ENCODE peak calls at places on chromosomes 16 and 17, in seven cellular contexts. One of them, this sample, is unnamed.

GRCh38 chr17:37301288-37301687 is 74.5 kb upstream of the C17orf78 start:
- DNase-seq in GM23338: no peak
- DNase-seq in MM.1S: no peak
- DNase-seq in HCT116: no peak
- DNase-seq in neural progenitor cell: peak
- DNase-seq in GM23248: peak
- DNase-seq in PC-3: no peak
- DNase-seq in this sample: no peak

GRCh38 chr16:85010446-85010930 is 847 bp downstream of the ZDHHC7 start:
- DNase-seq in GM23338: no peak
- DNase-seq in MM.1S: no peak
- DNase-seq in HCT116: no peak
- DNase-seq in neural progenitor cell: no peak
- DNase-seq in GM23248: peak
- DNase-seq in PC-3: no peak
- DNase-seq in this sample: no peak

GRCh38 chr16:47664653-47665325 is 203.7 kb downstream of the PHKB start:
- DNase-seq in GM23338: no peak
- DNase-seq in MM.1S: no peak
- DNase-seq in HCT116: no peak
- DNase-seq in neural progenitor cell: no peak
- DNase-seq in GM23248: no peak
- DNase-seq in PC-3: peak
- DNase-seq in this sample: peak

GRCh38 chr17:72121164-72122001 is 563 bp downstream of the SOX9 start:
- DNase-seq in GM23338: peak
- DNase-seq in MM.1S: no peak
- DNase-seq in HCT116: no peak
- DNase-seq in neural progenitor cell: peak
- DNase-seq in GM23248: peak
- DNase-seq in PC-3: peak
- DNase-seq in this sample: peak

GRCh38 chr17:44308320-44308818 is at the start of gene RUNDC3A:
- DNase-seq in GM23338: peak
- DNase-seq in MM.1S: peak
- DNase-seq in HCT116: peak
- DNase-seq in neural progenitor cell: peak
- DNase-seq in GM23248: peak
- DNase-seq in PC-3: peak
- DNase-seq in this sample: peak

GRCh38 chr17:48037036-48037881 is at the start of gene COPZ2:
- DNase-seq in GM23338: peak
- DNase-seq in MM.1S: peak
- DNase-seq in HCT116: no peak
- DNase-seq in neural progenitor cell: peak
- DNase-seq in GM23248: peak
- DNase-seq in PC-3: no peak
- DNase-seq in this sample: peak

GRCh38 chr16:30660424-30661251 is 2.4 kb downstream of the FBRS start:
- DNase-seq in GM23338: no peak
- DNase-seq in MM.1S: peak
- DNase-seq in HCT116: no peak
- DNase-seq in neural progenitor cell: no peak
- DNase-seq in GM23248: peak
- DNase-seq in PC-3: no peak
- DNase-seq in this sample: peak

GRCh38 chr17:10614536-10615155 is 42.5 kb downstream of the MYH3 start:
- DNase-seq in GM23338: peak
- DNase-seq in MM.1S: peak
- DNase-seq in HCT116: peak
- DNase-seq in neural progenitor cell: peak
- DNase-seq in GM23248: peak
- DNase-seq in PC-3: peak
- DNase-seq in this sample: peak

GRCh38 chr16:56279132-56279531 is 87.8 kb downstream of the GNAO1 start:
- DNase-seq in GM23338: no peak
- DNase-seq in MM.1S: no peak
- DNase-seq in HCT116: no peak
- DNase-seq in neural progenitor cell: no peak
- DNase-seq in GM23248: no peak
- DNase-seq in PC-3: peak
- DNase-seq in this sample: peak

GRCh38 chr16:24001706-24002105 is 165.9 kb downstream of the PRKCB start:
- DNase-seq in GM23338: no peak
- DNase-seq in MM.1S: no peak
- DNase-seq in HCT116: no peak
- DNase-seq in neural progenitor cell: no peak
- DNase-seq in GM23248: no peak
- DNase-seq in PC-3: no peak
- DNase-seq in this sample: no peak

GRCh38 chr16:23424292-23424958 is 28.6 kb downstream of the COG7 start:
- DNase-seq in GM23338: no peak
- DNase-seq in MM.1S: no peak
- DNase-seq in HCT116: no peak
- DNase-seq in neural progenitor cell: no peak
- DNase-seq in GM23248: no peak
- DNase-seq in PC-3: peak
- DNase-seq in this sample: no peak

GRCh38 chr17:78366109-78366848 is 6.4 kb upstream of the SOCS3 start:
- DNase-seq in GM23338: peak
- DNase-seq in MM.1S: no peak
- DNase-seq in HCT116: no peak
- DNase-seq in neural progenitor cell: no peak
- DNase-seq in GM23248: no peak
- DNase-seq in PC-3: no peak
- DNase-seq in this sample: no peak

GRCh38 chr17:80146121-80147034 is 550 bp downstream of the EIF4A3 start:
- DNase-seq in GM23338: peak
- DNase-seq in MM.1S: peak
- DNase-seq in HCT116: no peak
- DNase-seq in neural progenitor cell: peak
- DNase-seq in GM23248: peak
- DNase-seq in PC-3: peak
- DNase-seq in this sample: no peak

GRCh38 chr17:12952012-12952411 is 65.8 kb downstream of the ELAC2 start:
- DNase-seq in GM23338: no peak
- DNase-seq in MM.1S: no peak
- DNase-seq in HCT116: no peak
- DNase-seq in neural progenitor cell: no peak
- DNase-seq in GM23248: no peak
- DNase-seq in PC-3: no peak
- DNase-seq in this sample: no peak

GRCh38 chr17:47733047-47733413 is at the start of gene TBX21:
- DNase-seq in GM23338: peak
- DNase-seq in MM.1S: peak
- DNase-seq in HCT116: peak
- DNase-seq in neural progenitor cell: peak
- DNase-seq in GM23248: peak
- DNase-seq in PC-3: no peak
- DNase-seq in this sample: peak

GRCh38 chr17:7438656-7439460 is 454 bp upstream of the FGF11 start:
- DNase-seq in GM23338: no peak
- DNase-seq in MM.1S: no peak
- DNase-seq in HCT116: no peak
- DNase-seq in neural progenitor cell: no peak
- DNase-seq in GM23248: no peak
- DNase-seq in PC-3: no peak
- DNase-seq in this sample: no peak

DNA sequence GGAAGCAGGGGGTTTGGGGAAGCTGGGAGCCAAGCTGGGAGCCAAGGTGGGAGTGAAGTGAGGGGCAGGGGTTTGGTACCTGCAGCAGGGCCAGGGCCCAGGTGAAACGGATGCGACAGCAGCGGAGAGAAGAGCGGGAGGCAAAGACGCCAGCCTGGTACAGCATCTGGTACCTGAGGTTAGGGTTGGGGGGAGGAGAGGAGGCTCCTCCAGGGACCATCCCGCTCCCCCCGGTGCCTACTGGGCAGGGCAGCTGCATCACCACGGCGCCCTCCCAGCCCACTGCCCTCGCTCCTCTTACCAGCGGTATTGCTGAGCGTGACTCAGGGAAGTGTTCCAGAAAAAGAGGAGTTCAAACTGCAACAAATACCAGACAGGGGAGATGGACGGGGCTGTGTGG is 9.8 kb downstream of the CLN3 start:
- DNase-seq in GM23338: no peak
- DNase-seq in MM.1S: no peak
- DNase-seq in HCT116: no peak
- DNase-seq in neural progenitor cell: no peak
- DNase-seq in GM23248: no peak
- DNase-seq in PC-3: no peak
- DNase-seq in this sample: no peak
- TF ChIP-seq EZH2phosphoT487 in GM23338: no peak
- TF ChIP-seq EZH2phosphoT487 in MM.1S: no peak
- TF ChIP-seq EZH2phosphoT487 in HCT116: no peak
- TF ChIP-seq EZH2phosphoT487 in neural progenitor cell: no peak
- TF ChIP-seq EZH2phosphoT487 in GM23248: no peak
- TF ChIP-seq EZH2phosphoT487 in PC-3: no peak
- TF ChIP-seq EZH2phosphoT487 in this sample: no peak

DNA sequence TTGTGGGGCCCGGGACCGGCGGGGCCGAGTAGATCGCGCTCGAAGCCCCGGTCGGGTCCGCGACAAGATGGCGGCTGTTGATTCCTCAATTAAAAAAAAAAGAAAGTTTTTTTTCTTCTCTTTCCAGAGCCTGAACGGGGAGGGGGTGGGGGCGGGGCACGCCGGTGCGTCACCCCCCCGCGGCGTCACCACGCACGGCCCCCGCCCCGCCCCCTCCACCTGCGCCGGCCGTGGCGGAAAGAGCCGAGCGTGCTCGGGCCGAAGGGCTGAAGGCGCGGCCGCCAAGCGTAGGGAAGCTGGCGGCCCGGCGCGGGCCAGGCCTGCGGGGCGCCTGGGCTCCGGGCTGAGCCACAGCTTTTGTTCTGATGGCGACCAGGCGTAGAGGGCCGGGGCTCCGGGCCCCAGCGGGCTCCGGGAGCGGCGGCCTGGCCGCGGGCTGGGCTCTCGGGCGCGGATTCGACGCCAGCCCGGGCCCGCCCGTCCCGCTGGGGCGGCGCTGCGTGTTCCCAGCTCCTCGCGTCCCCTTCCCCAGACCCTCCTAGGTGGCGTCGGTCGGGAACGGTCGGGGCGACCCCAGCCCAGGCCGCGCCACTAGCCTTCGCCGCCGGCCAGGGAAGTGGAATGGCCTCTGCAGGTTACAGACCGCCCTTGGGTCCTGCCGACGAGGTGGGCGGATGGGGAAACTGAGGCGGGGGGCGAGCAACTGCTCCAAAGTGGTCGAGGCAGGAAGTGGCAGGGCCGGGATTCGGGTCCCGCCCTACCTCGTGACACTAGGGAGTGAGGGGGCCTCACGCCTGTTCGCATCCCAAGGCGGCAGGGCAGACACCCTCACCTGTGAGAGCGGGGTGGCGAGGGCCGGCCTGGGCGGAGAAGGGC is at the start of gene CREBBP:
- DNase-seq in GM23338: peak
- DNase-seq in MM.1S: peak
- DNase-seq in HCT116: peak
- DNase-seq in neural progenitor cell: peak
- DNase-seq in GM23248: peak
- DNase-seq in PC-3: peak
- DNase-seq in this sample: peak
- H3K4me2 ChIP-seq in GM23338: peak
- H3K4me2 ChIP-seq in MM.1S: peak
- H3K4me2 ChIP-seq in HCT116: peak
- H3K4me2 ChIP-seq in neural progenitor cell: peak
- H3K4me2 ChIP-seq in GM23248: peak
- H3K4me2 ChIP-seq in PC-3: peak
- H3K4me2 ChIP-seq in this sample: peak

DNA sequence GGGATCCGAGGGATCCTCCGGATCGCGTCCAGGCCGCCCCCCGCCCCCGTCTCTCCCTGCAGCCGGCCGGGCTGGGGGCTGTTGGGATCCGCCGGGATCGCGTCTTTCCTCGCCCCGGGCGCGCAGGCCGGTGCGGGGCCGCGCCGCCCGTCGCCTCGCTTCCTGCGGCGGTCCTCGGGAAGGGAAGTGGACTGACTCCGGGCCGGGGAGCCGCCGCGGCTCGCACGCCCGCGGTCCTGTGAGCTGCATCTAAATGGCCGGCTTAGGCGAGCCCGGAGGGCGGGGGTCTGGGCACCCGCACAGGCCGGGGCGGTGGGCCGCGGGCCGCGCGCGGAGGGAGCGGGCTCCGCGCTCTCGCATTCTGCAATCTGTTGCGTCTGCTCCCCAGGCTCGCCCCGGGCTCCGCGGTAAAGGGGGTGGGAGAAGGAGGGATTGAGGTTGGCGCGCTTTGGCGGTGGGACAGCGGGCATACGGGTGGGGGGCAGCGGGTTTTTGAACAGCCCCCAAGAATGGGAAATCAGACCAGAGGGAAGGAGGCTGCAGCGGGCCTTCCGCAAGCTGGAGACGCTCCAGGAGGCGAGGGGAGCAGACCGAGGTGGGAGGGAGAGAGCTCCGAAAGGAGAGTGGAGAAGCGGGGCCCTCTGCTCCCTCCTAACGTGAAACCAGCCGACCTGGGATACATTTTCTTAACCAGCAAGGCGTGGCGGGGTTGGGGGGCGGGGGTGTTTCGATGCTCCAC is 2.2 kb downstream of the TMEM132E start:
- DNase-seq in GM23338: peak
- DNase-seq in MM.1S: no peak
- DNase-seq in HCT116: no peak
- DNase-seq in neural progenitor cell: peak
- DNase-seq in GM23248: peak
- DNase-seq in PC-3: no peak
- DNase-seq in this sample: peak
- TF ChIP-seq EZH2 in GM23338: peak
- TF ChIP-seq EZH2 in MM.1S: no peak
- TF ChIP-seq EZH2 in HCT116: no peak
- TF ChIP-seq EZH2 in neural progenitor cell: peak
- TF ChIP-seq EZH2 in GM23248: peak
- TF ChIP-seq EZH2 in PC-3: peak
- TF ChIP-seq EZH2 in this sample: peak

DNA sequence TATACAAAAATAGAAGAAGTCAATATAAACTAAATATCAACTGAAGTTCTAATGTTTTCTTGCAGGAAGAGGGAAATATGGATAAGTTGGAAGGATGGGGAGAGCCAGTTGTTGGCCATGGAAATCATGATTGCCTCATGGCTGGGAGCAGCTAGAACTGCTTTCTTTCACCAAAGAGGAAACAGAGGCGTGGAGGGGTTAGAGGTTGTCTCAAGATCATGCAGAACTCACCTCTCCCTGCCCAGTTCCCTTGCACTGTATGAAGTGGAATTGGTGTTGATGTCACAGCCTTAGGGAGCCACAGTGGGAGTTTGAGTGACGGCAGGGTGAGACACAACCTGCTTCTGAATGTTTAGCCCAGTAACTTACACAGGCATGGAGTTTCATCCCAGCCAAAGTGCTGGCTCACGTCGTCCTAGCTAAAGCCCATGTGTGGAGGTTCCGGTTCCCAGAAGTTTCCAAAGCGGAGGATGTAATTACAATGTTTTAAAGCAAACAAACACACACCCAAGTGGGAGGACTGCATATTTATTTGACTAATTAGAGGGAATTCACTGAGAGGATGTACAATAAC is 118.9 kb upstream of the CDH5 start:
- DNase-seq in GM23338: no peak
- DNase-seq in MM.1S: no peak
- DNase-seq in HCT116: no peak
- DNase-seq in neural progenitor cell: no peak
- DNase-seq in GM23248: peak
- DNase-seq in PC-3: peak
- DNase-seq in this sample: peak
- TF ChIP-seq EZH2phosphoT487 in GM23338: no peak
- TF ChIP-seq EZH2phosphoT487 in MM.1S: no peak
- TF ChIP-seq EZH2phosphoT487 in HCT116: no peak
- TF ChIP-seq EZH2phosphoT487 in neural progenitor cell: no peak
- TF ChIP-seq EZH2phosphoT487 in GM23248: no peak
- TF ChIP-seq EZH2phosphoT487 in PC-3: no peak
- TF ChIP-seq EZH2phosphoT487 in this sample: no peak